ENCODE peak calls at places on chromosomes 6 and 20, in six cellular contexts. One of them, this sample, is unnamed.

GRCh38 chr6:18634912-18635311 is 247.8 kb downstream of the RNF144B start:
- DNase-seq in mesenchymal stem cell: no peak
- DNase-seq in mesendoderm: no peak
- DNase-seq in H1: no peak
- DNase-seq in IMR-90: no peak
- DNase-seq in neuronal stem cell: no peak
- DNase-seq in this sample: no peak

GRCh38 chr6:107690864-107691661 is 133.1 kb downstream of the SCML4 start:
- DNase-seq in mesendoderm: peak
- DNase-seq in IMR-90: peak
- DNase-seq in neuronal stem cell: no peak
- DNase-seq in H1: no peak
- DNase-seq in mesenchymal stem cell: peak
- DNase-seq in this sample: no peak

GRCh38 chr20:37542281-37542680 is 14.6 kb upstream of the BLCAP start:
- DNase-seq in neuronal stem cell: no peak
- DNase-seq in mesendoderm: no peak
- DNase-seq in H1: no peak
- DNase-seq in IMR-90: peak
- DNase-seq in mesenchymal stem cell: no peak
- DNase-seq in this sample: no peak

GRCh38 chr6:160253242-160253641 is 5.4 kb downstream of the SLC22A2 start:
- DNase-seq in IMR-90: no peak
- DNase-seq in mesenchymal stem cell: no peak
- DNase-seq in mesendoderm: peak
- DNase-seq in neuronal stem cell: no peak
- DNase-seq in H1: no peak
- DNase-seq in this sample: no peak

GRCh38 chr6:108163267-108163643 is 2.6 kb upstream of the NR2E1 start:
- DNase-seq in IMR-90: no peak
- DNase-seq in mesendoderm: no peak
- DNase-seq in mesenchymal stem cell: no peak
- DNase-seq in neuronal stem cell: no peak
- DNase-seq in H1: no peak
- DNase-seq in this sample: peak

GRCh38 chr20:38159539-38159938 is 5.5 kb downstream of the TGM2 start:
- DNase-seq in IMR-90: no peak
- DNase-seq in mesenchymal stem cell: no peak
- DNase-seq in neuronal stem cell: no peak
- DNase-seq in H1: no peak
- DNase-seq in mesendoderm: no peak
- DNase-seq in this sample: no peak

GRCh38 chr20:49161428-49162152 is 26.5 kb downstream of the STAU1 start:
- DNase-seq in neuronal stem cell: no peak
- DNase-seq in mesendoderm: no peak
- DNase-seq in H1: no peak
- DNase-seq in IMR-90: no peak
- DNase-seq in mesenchymal stem cell: no peak
- DNase-seq in this sample: no peak

GRCh38 chr20:48668451-48668946 is 159.3 kb downstream of the PREX1 start:
- DNase-seq in neuronal stem cell: no peak
- DNase-seq in mesendoderm: no peak
- DNase-seq in IMR-90: no peak
- DNase-seq in mesenchymal stem cell: peak
- DNase-seq in H1: no peak
- DNase-seq in this sample: no peak

GRCh38 chr6:140464720-140465119 is 1090.3 kb upstream of the CITED2 start:
- DNase-seq in mesendoderm: no peak
- DNase-seq in IMR-90: no peak
- DNase-seq in neuronal stem cell: no peak
- DNase-seq in mesenchymal stem cell: no peak
- DNase-seq in H1: no peak
- DNase-seq in this sample: no peak

GRCh38 chr6:147117580-147117979 is 86.6 kb upstream of the STXBP5 start:
- DNase-seq in IMR-90: peak
- DNase-seq in mesendoderm: no peak
- DNase-seq in mesenchymal stem cell: peak
- DNase-seq in H1: no peak
- DNase-seq in neuronal stem cell: no peak
- DNase-seq in this sample: no peak

GRCh38 chr6:144568241-144568640 is 283.1 kb downstream of the UTRN start:
- DNase-seq in IMR-90: no peak
- DNase-seq in mesendoderm: no peak
- DNase-seq in mesenchymal stem cell: no peak
- DNase-seq in neuronal stem cell: no peak
- DNase-seq in H1: no peak
- DNase-seq in this sample: no peak

GRCh38 chr6:50185006-50185405 is 135.3 kb upstream of the DEFB112 start:
- DNase-seq in H1: no peak
- DNase-seq in mesendoderm: peak
- DNase-seq in neuronal stem cell: peak
- DNase-seq in IMR-90: no peak
- DNase-seq in mesenchymal stem cell: no peak
- DNase-seq in this sample: peak

GRCh38 chr20:45322952-45323383 is 14.9 kb upstream of the MATN4 start:
- DNase-seq in H1: no peak
- DNase-seq in mesenchymal stem cell: peak
- DNase-seq in IMR-90: peak
- DNase-seq in neuronal stem cell: no peak
- DNase-seq in mesendoderm: peak
- DNase-seq in this sample: no peak

DNA sequence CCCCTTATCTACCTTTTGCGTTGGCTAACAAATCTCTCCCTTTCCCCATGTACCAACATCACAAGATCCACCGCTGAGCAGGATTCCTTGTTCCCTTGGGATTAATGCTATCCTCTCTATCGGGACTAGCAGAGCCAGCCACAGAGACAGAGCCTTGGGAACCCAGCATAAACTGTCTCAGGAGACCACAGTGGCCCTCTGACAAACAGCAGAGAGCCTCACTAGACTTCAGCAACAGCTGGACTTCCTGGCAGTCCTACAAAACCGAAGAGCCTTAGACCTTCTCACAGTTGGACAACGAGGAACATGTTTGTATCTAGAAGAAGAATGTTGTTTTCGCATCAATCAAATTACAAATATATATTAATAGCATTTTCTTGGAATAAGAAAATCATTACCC is 39.6 kb upstream of the POU5F1 start:
- DNase-seq in neuronal stem cell: no peak
- DNase-seq in IMR-90: no peak
- DNase-seq in H1: no peak
- DNase-seq in mesenchymal stem cell: no peak
- DNase-seq in mesendoderm: no peak
- DNase-seq in this sample: no peak
- H3K27ac ChIP-seq in neuronal stem cell: no peak
- H3K27ac ChIP-seq in IMR-90: no peak
- H3K27ac ChIP-seq in H1: no peak
- H3K27ac ChIP-seq in mesenchymal stem cell: no peak
- H3K27ac ChIP-seq in mesendoderm: no peak
- H3K27ac ChIP-seq in this sample: no peak

DNA sequence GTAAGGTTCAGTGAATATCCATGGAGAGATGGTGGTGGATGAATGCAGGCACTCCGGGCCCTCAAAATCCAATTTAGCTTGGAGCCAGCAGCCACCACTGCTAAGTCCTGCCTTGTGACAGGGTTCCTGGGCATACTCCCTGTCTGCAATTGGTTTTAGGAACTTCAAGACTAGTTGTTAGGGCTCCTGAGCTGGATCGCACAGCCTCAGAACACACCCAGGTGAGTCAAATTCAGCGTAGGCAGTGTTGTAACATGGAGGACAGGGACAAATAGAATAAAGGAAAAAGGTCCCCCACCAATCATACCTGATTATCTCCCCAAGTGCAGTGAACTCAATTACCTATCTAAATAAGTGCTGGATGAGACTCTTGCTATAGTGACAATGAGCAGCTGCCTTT is 74.6 kb downstream of the PERP start:
- DNase-seq in IMR-90: no peak
- DNase-seq in mesenchymal stem cell: no peak
- DNase-seq in mesendoderm: no peak
- DNase-seq in H1: no peak
- DNase-seq in neuronal stem cell: no peak
- DNase-seq in this sample: no peak
- H2BK15ac ChIP-seq in IMR-90: no peak
- H2BK15ac ChIP-seq in mesenchymal stem cell: no peak
- H2BK15ac ChIP-seq in mesendoderm: no peak
- H2BK15ac ChIP-seq in H1: no peak
- H2BK15ac ChIP-seq in neuronal stem cell: no peak
- H2BK15ac ChIP-seq in this sample: no peak

DNA sequence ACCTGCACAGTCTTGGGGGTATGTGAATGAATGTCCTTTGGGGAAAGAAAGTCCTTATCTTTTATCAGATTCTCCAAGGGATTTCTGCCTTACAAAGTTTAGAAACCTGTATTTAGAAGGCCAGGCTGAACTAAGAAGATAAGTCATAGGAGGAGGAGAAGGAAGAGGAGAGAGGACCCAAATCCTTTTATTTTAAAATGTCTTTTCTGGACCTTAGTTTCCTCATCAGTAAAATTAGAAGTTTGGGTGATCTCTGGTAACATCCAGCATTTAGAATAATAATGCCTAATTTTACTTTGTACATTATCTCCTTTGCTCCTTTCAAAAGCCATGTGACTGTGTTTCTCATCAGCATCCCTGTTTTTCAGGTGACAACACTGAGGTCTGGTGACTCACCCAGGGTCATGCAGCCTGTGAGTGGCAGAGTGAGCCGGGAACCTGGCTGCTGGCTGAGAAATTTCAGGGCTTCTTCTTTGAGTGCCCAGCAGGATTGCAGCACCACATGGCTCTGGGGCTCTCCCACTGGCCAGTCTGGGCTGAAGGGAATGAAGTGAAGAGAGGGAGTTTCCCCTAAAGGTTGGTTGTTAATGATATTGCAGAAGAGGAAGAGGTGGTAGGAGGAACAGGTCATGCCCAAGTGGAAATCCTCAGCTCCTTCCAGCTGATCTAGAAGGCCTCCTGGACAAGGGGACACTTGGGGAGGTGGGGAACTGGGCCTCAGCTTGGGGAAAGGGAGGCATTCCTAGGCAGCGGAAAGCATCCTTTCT is 34.0 kb downstream of the VEGFA start:
- DNase-seq in IMR-90: peak
- DNase-seq in neuronal stem cell: no peak
- DNase-seq in mesenchymal stem cell: peak
- DNase-seq in mesendoderm: peak
- DNase-seq in H1: no peak
- DNase-seq in this sample: no peak
- H3K27ac ChIP-seq in IMR-90: peak
- H3K27ac ChIP-seq in neuronal stem cell: no peak
- H3K27ac ChIP-seq in mesenchymal stem cell: no peak
- H3K27ac ChIP-seq in mesendoderm: no peak
- H3K27ac ChIP-seq in H1: no peak
- H3K27ac ChIP-seq in this sample: no peak

GRCh38 chr20:24506696-24507095 is 37.3 kb downstream of the SYNDIG1 start:
- DNase-seq in mesendoderm: no peak
- DNase-seq in neuronal stem cell: no peak
- DNase-seq in mesenchymal stem cell: no peak
- DNase-seq in H1: peak
- DNase-seq in IMR-90: no peak
- DNase-seq in this sample: no peak
- H2BK15ac ChIP-seq in mesendoderm: no peak
- H2BK15ac ChIP-seq in neuronal stem cell: no peak
- H2BK15ac ChIP-seq in mesenchymal stem cell: no peak
- H2BK15ac ChIP-seq in H1: no peak
- H2BK15ac ChIP-seq in IMR-90: no peak
- H2BK15ac ChIP-seq in this sample: no peak

GRCh38 chr6:41732149-41732548 is 3.3 kb downstream of the TFEB start:
- DNase-seq in neuronal stem cell: no peak
- DNase-seq in mesendoderm: no peak
- DNase-seq in IMR-90: no peak
- DNase-seq in H1: no peak
- DNase-seq in mesenchymal stem cell: no peak
- DNase-seq in this sample: no peak
- H3K27ac ChIP-seq in neuronal stem cell: no peak
- H3K27ac ChIP-seq in mesendoderm: no peak
- H3K27ac ChIP-seq in IMR-90: no peak
- H3K27ac ChIP-seq in H1: no peak
- H3K27ac ChIP-seq in mesenchymal stem cell: peak
- H3K27ac ChIP-seq in this sample: no peak

DNA sequence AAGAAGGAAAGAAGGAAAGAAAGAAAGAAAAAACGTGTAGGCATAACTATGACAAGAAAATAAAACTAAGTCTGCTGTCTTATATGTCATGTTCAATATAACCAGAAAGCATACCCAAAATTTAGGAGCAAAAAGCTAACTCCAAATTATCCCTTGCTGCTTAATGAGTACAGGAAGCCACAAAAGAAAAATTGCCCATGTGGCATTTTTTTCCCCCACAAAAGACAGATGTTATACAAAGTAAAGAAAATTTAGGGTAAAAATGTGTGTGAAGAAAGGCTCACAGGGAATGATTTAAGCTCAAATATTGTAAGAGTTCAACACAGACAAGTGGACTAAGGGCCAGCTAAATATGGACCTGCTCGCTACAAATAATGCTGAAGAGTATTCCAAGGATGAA is 263.8 kb downstream of the BTBD9 start:
- DNase-seq in neuronal stem cell: no peak
- DNase-seq in mesendoderm: no peak
- DNase-seq in H1: no peak
- DNase-seq in IMR-90: no peak
- DNase-seq in mesenchymal stem cell: no peak
- DNase-seq in this sample: no peak
- H2BK15ac ChIP-seq in neuronal stem cell: no peak
- H2BK15ac ChIP-seq in mesendoderm: no peak
- H2BK15ac ChIP-seq in H1: no peak
- H2BK15ac ChIP-seq in IMR-90: no peak
- H2BK15ac ChIP-seq in mesenchymal stem cell: no peak
- H2BK15ac ChIP-seq in this sample: no peak

GRCh38 chr6:169792306-169793015 is 41.0 kb downstream of the ERMARD start:
- DNase-seq in mesenchymal stem cell: no peak
- DNase-seq in H1: peak
- DNase-seq in IMR-90: no peak
- DNase-seq in neuronal stem cell: no peak
- DNase-seq in mesendoderm: no peak
- DNase-seq in this sample: peak

GRCh38 chr6:169791721-169792131 is 40.3 kb downstream of the ERMARD start:
- DNase-seq in neuronal stem cell: no peak
- DNase-seq in H1: peak
- DNase-seq in mesenchymal stem cell: no peak
- DNase-seq in IMR-90: no peak
- DNase-seq in mesendoderm: no peak
- DNase-seq in this sample: peak

GRCh38 chr6:169789146-169789943 is 37.9 kb downstream of the ERMARD start:
- DNase-seq in mesendoderm: peak
- DNase-seq in H1: peak
- DNase-seq in neuronal stem cell: no peak
- DNase-seq in mesenchymal stem cell: no peak
- DNase-seq in IMR-90: no peak
- DNase-seq in this sample: peak

GRCh38 chr6:169788809-169789145 is 37.4 kb downstream of the ERMARD start:
- DNase-seq in IMR-90: no peak
- DNase-seq in H1: no peak
- DNase-seq in mesenchymal stem cell: no peak
- DNase-seq in mesendoderm: no peak
- DNase-seq in neuronal stem cell: no peak
- DNase-seq in this sample: no peak

GRCh38 chr6:169789944-169790927 is 38.8 kb downstream of the ERMARD start:
- DNase-seq in mesenchymal stem cell: peak
- DNase-seq in IMR-90: peak
- DNase-seq in neuronal stem cell: peak
- DNase-seq in mesendoderm: peak
- DNase-seq in H1: peak
- DNase-seq in this sample: peak
- H3K27ac ChIP-seq in mesenchymal stem cell: no peak
- H3K27ac ChIP-seq in IMR-90: peak
- H3K27ac ChIP-seq in neuronal stem cell: no peak
- H3K27ac ChIP-seq in mesendoderm: no peak
- H3K27ac ChIP-seq in H1: no peak
- H3K27ac ChIP-seq in this sample: no peak

This sample was measured in H9.